ENCODE peak calls at places on chromosomes 2 and 18, in seven cellular contexts. D is HepG2, H is pancreas, K is astrocyte, L is IMR-90, B is trophoblast cell, R is adrenal gland. X is an unnamed sample.

GRCh38 chr2:122203523-122203922 is 448.1 kb downstream of the TSN start:
- DNase-seq in K (peak; percentile 89), L (peak; percentile 46), B (no peak), R (no peak), H (no peak), D (no peak), X (peak; percentile 67)

GRCh38 chr2:61620244-61621159 is 82.3 kb upstream of the XPO1 start:
- DNase-seq in H (no peak), K (peak; percentile 91), B (peak; percentile 88), R (peak; percentile 30), D (peak; percentile 25), L (peak; percentile 88), X (peak; percentile 77)

GRCh38 chr2:188811522-188811921 is 162.7 kb upstream of the COL3A1 start:
- DNase-seq in H (no peak), D (no peak), L (peak; percentile 81), K (peak; percentile 96), R (no peak), B (peak; percentile 77), X (no peak)

GRCh38 chr2:127703282-127703681 is 2.0 kb downstream of the SFT2D3 start:
- DNase-seq in D (no peak), B (no peak), K (no peak), L (no peak), H (no peak), R (no peak), X (no peak)

GRCh38 chr2:86032861-86033595 is 72.7 kb downstream of the POLR1A start:
- DNase-seq in D (no peak), L (no peak), K (no peak), H (no peak), R (no peak), B (no peak), X (no peak)

GRCh38 chr2:226797289-226797988 is 2.2 kb downstream of the IRS1 start:
- DNase-seq in H (peak; percentile 22), R (peak; percentile 42), B (no peak), D (no peak), L (peak; percentile 75), K (no peak), X (peak; percentile 74)

GRCh38 chr2:176643711-176644110 is 374.5 kb downstream of the MTX2 start:
- DNase-seq in H (no peak), B (no peak), D (peak; percentile 26), K (peak; percentile 36), L (no peak), R (peak; percentile 86), X (no peak)

GRCh38 chr18:41113885-41114482 is 841.0 kb upstream of the PIK3C3 start:
- DNase-seq in R (no peak), B (no peak), K (peak; percentile 85), H (no peak), D (no peak), L (peak; percentile 18), X (no peak)

GRCh38 chr2:61993422-61994024 is 88.0 kb downstream of the COMMD1 start:
- DNase-seq in H (no peak), B (peak; percentile 29), L (peak; percentile 62), D (peak; percentile 52), K (peak; percentile 20), R (peak; percentile 39), X (no peak)

GRCh38 chr2:55419236-55419513 is 481 bp downstream of the CCDC88A start:
- DNase-seq in D (no peak), L (peak; percentile 18), K (peak; percentile 27), H (no peak), R (no peak), B (no peak), X (peak; percentile 45)

GRCh38 chr2:80852808-80853139 is 548.2 kb upstream of the LRRTM1 start:
- DNase-seq in D (no peak), R (no peak), B (no peak), K (no peak), L (no peak), H (no peak), X (no peak)

GRCh38 chr2:175468699-175469098 is 287.2 kb upstream of the ATP5MC3 start:
- DNase-seq in B (no peak), R (no peak), L (no peak), D (no peak), K (no peak), H (no peak), X (no peak)

GRCh38 chr18:3454365-3455089 is 4.6 kb downstream of the TGIF1 start:
- DNase-seq in B (peak; percentile 37), K (peak; percentile 67), D (peak; percentile 66), H (peak; percentile 27), L (peak; percentile 72), R (peak; percentile 50), X (peak; percentile 21)

DNA sequence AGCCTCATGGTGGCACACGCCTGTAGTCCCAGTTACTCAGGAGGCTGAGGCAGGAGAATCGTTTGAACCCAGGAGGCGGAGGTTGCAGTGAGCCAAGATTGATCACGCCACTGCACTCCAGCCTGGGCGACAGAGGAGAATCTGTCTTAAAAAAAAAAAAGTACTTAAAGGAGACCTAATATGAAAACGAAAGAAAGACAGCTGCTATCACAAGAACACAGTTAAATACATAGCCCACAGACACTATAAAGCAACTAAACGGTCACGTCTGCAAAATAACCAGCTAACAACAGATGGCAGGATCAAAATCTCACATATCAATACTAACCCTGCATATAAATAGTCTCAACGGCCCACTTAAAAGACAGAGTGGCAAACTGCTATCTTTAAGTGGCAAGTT is 43.9 kb upstream of the TACR1 start:
- DNase-seq in B (no peak), D (no peak), H (no peak), L (no peak), K (no peak), R (no peak), X (no peak)
- H3K9me3 ChIP-seq in B (peaks cover 4% of the 10 kb centered on the region), D (peaks cover 23% of the 10 kb centered on the region), H (no peaks in the 10 kb centered on the region), L (peaks cover 9% of the 10 kb centered on the region), K (no peaks in the 10 kb centered on the region), R (no peaks in the 10 kb centered on the region), X (peaks cover 4% of the 10 kb centered on the region)

GRCh38 chr18:66833646-66834045 is 229.8 kb upstream of the CDH19 start:
- DNase-seq in R (no peak), K (no peak), D (no peak), L (no peak), B (no peak), H (no peak), X (no peak)

DNA sequence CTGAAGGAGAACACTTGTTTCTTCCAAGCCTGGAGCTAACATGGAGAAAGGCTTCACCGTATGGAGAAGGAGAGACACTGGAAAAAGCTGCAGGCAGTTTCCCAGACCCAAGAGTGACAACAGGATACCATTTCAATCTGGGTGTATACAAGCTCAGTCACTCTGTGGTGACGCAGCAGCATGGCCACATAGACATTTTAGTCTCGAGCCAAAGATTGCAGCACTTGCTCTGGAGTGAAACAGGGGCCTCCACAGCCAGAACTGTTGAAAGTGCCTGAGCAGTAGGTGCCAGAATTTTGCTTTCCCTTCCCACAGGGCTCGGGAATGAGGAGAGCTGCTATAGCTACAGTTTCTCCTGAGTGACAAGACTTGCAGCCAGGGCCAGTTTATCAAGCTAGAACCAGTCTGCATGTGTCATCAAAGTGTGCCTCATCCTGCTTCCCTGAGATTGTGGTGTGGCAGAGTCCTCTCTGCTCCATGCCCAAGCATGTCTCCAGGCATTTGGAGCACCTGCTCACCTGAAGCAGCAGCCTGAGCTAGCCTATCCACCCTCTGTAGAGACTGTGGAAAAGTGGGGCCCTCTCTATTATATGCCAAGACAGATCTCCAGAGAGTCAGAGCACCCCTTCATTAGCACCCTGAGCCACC is 234.6 kb upstream of the CDH19 start:
- DNase-seq in H (no peak), B (no peak), D (no peak), K (no peak), R (no peak), L (no peak), X (no peak)
- H3K9me3 ChIP-seq in H (no peaks in the 10 kb centered on the region), B (no peaks in the 10 kb centered on the region), D (no peaks in the 10 kb centered on the region), K (no peaks in the 10 kb centered on the region), R (no peaks in the 10 kb centered on the region), L (peaks cover 14% of the 10 kb centered on the region), X (no peaks in the 10 kb centered on the region)

DNA sequence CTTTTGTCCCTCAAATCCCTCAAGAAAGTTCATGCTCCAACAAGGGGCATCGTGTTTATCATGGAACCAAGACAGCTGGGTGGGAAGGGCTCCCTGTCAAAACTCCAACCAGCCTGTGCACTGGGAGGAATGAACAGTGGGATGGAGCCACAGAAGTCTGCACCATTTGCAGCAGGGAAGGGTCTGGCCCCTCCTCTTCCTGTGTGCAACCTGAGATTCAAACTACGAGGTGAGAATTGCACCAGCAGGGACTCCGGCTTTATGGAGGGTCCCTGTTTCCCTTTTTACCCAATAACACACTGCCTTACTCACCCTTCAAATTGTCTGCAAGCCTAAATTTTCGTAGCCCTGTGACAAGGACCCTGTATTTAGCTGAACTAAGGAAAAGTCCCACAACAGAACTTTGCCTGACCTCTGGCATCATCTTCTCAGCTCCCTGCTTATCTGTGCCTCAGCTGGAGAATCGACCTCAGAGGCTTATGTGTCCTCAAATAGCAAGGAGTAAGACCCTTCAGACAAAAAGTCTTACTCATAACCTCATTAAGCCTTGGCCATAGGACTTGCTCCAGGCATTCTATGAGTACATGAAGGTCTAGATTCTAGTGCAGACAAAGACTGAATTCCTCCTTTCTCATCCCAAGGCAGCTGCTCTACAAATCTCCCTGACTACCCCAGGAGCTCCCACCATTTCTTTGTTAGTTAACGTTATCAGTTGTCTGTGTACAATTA is 178.3 kb upstream of the SERPINE2 start:
- DNase-seq in B (no peak), H (no peak), D (no peak), K (no peak), R (no peak), L (no peak), X (peak; percentile 36)
- H3K9me3 ChIP-seq in B (no peaks in the 10 kb centered on the region), H (no peaks in the 10 kb centered on the region), D (no peaks in the 10 kb centered on the region), K (peaks cover 5% of the 10 kb centered on the region), R (no peaks in the 10 kb centered on the region), L (peaks cover 10% of the 10 kb centered on the region), X (peaks cover 4% of the 10 kb centered on the region)

GRCh38 chr2:239477606-239478005 is 76.8 kb upstream of the HDAC4 start:
- DNase-seq in K (no peak), B (no peak), H (no peak), D (no peak), R (no peak), L (no peak), X (no peak)

GRCh38 chr2:239473211-239473805 is 72.5 kb upstream of the HDAC4 start:
- DNase-seq in R (no peak), L (no peak), K (no peak), H (no peak), B (no peak), D (no peak), X (no peak)

GRCh38 chr2:239476757-239477565 is 76.1 kb upstream of the HDAC4 start:
- DNase-seq in R (peak; percentile 9), K (no peak), L (no peak), B (no peak), H (no peak), D (no peak), X (no peak)

GRCh38 chr2:239476029-239476756 is 75.4 kb upstream of the HDAC4 start:
- DNase-seq in L (no peak), K (no peak), R (peak; percentile 15), D (no peak), B (no peak), H (no peak), X (no peak)

DNA sequence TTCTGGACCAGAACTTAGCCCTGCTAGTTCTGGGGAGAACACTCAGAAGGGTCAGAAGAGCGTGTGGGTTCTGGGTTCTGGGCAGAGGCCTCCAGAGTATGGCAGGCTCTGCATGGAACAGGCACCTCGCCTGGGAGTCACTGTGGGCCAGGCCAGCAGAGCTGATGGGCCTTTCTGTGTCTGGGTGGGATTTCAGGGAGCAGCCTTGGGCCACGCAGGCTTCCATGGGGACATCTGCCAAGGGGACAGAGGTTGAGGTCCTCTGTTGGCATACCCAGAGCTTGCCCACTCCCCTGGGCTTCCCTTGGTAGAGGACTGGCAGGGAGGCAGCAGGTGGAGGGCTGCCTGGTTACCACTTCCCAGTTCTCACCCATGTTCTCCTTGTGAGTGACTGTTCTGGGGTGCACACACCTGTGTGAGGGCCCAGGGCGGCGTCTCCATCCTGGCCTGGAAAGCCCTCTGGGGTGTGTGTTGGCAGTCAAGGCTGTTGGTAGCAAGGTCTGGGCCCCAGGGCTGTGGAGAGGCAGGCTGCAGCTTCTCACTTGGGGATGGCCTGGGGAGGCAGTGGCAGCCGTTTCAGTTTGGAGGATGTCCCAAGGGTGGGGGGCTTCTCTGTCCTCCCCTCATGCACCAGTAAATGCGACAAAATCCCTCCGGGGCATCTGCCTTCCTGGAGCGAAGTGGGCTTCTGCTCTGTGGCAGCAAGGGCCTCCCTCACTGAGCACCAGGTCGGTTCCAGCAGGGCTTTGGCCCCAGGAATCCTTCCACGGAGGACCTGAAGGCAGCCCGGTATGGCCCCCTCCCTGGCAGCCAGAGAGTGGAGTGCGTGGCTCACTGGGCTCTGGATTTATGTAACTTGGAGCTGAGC is 74.6 kb upstream of the HDAC4 start:
- DNase-seq in L (no peak), B (no peak), K (no peak), D (no peak), H (no peak), R (peak; percentile 6), X (no peak)
- H3K9me3 ChIP-seq in L (peaks cover 14% of the 10 kb centered on the region), B (peaks cover 26% of the 10 kb centered on the region), K (no peaks in the 10 kb centered on the region), D (no peaks in the 10 kb centered on the region), H (no peaks in the 10 kb centered on the region), R (no peaks in the 10 kb centered on the region), X (no peaks in the 10 kb centered on the region)